ENCODE peak calls at places on chromosomes 12 and 14, in eight cellular contexts. M, T, J, I, P, L, A and E are unnamed samples.

GRCh38 chr12:125645724-125646123 is 580.5 kb downstream of the AACS start:
- DNase-seq in M (no peak), T (no peak), J (no peak), I (no peak), P (no peak), L (no peak), A (no peak), E (no peak)

GRCh38 chr12:107393043-107393725 is 292.4 kb upstream of the PWP1 start:
- DNase-seq in M (no peak), T (no peak), J (no peak), I (no peak), P (no peak), L (no peak), A (no peak), E (no peak)

GRCh38 chr12:50066402-50066801 is 9.0 kb downstream of the ASIC1 start:
- DNase-seq in M (no peak), T (peak), J (no peak), I (no peak), P (no peak), L (no peak), A (no peak), E (no peak)

GRCh38 chr12:123488539-123489230 is 30.7 kb downstream of the SNRNP35 start:
- DNase-seq in M (no peak), T (no peak), J (no peak), I (no peak), P (no peak), L (no peak), A (no peak), E (peak)

GRCh38 chr14:73567951-73568885 is 795 bp upstream of the ACOT2 start:
- DNase-seq in M (no peak), T (no peak), J (no peak), I (no peak), P (no peak), L (no peak), A (no peak), E (no peak)

GRCh38 chr12:108570743-108571603 is 8.6 kb downstream of the ISCU start:
- DNase-seq in M (no peak), T (no peak), J (no peak), I (no peak), P (no peak), L (peak), A (peak), E (no peak)

GRCh38 chr12:56897844-56898341 is 36.3 kb downstream of the SDR9C7 start:
- DNase-seq in M (no peak), T (no peak), J (no peak), I (peak), P (no peak), L (no peak), A (no peak), E (no peak)

GRCh38 chr14:99231181-99231849 is 40.7 kb downstream of the BCL11B start:
- DNase-seq in M (no peak), T (no peak), J (no peak), I (no peak), P (no peak), L (no peak), A (no peak), E (no peak)

GRCh38 chr12:108694812-108695278 is 36.5 kb downstream of the CORO1C start:
- DNase-seq in M (no peak), T (no peak), J (no peak), I (no peak), P (no peak), L (no peak), A (no peak), E (no peak)

GRCh38 chr14:104387385-104388010 is 192.1 kb upstream of the C14orf180 start:
- DNase-seq in M (no peak), T (no peak), J (no peak), I (no peak), P (peak), L (no peak), A (no peak), E (peak)

GRCh38 chr12:116135209-116135930 is 142.1 kb downstream of the MED13L start:
- DNase-seq in M (no peak), T (no peak), J (no peak), I (no peak), P (no peak), L (no peak), A (peak), E (no peak)

GRCh38 chr12:2291182-2291832 is 238.5 kb downstream of the CACNA1C start:
- DNase-seq in M (peak), T (no peak), J (no peak), I (no peak), P (peak), L (no peak), A (peak), E (peak)

GRCh38 chr14:63175531-63175930 is 28.7 kb upstream of the RHOJ start:
- DNase-seq in M (no peak), T (no peak), J (no peak), I (no peak), P (no peak), L (no peak), A (no peak), E (no peak)

GRCh38 chr14:65594153-65594881 is 181.8 kb downstream of the FUT8 start:
- DNase-seq in M (no peak), T (no peak), J (no peak), I (peak), P (no peak), L (peak), A (no peak), E (peak)

GRCh38 chr14:61438036-61438435 is 116.7 kb downstream of the PRKCH start:
- DNase-seq in M (no peak), T (no peak), J (no peak), I (no peak), P (no peak), L (no peak), A (no peak), E (no peak)

GRCh38 chr14:104686624-104687517 is 2.5 kb upstream of the INF2 start:
- DNase-seq in M (no peak), T (no peak), J (no peak), I (peak), P (no peak), L (peak), A (no peak), E (no peak)

GRCh38 chr12:97941686-97942354 is 479.2 kb downstream of the RMST start:
- DNase-seq in M (no peak), T (no peak), J (no peak), I (no peak), P (no peak), L (no peak), A (no peak), E (no peak)

GRCh38 chr12:26434299-26434915 is 239.0 kb downstream of the SSPN start:
- DNase-seq in M (no peak), T (peak), J (no peak), I (no peak), P (peak), L (no peak), A (peak), E (peak)

GRCh38 chr12:50042693-50043092 is 14.7 kb upstream of the ASIC1 start:
- DNase-seq in M (no peak), T (no peak), J (no peak), I (no peak), P (no peak), L (no peak), A (no peak), E (no peak)

GRCh38 chr12:66190519-66191406 is 1.7 kb downstream of the IRAK3 start:
- DNase-seq in M (no peak), T (no peak), J (no peak), I (no peak), P (no peak), L (no peak), A (no peak), E (no peak)